ENCODE peak calls at places on chromosomes 13 and 19, in six cellular contexts. I is IMR-90, H is mesendoderm, Y is H1, T is mesenchymal stem cell, Q is trophoblast cell. U is an unnamed sample.

GRCh38 chr19:30718728-30719127 is 346.5 kb downstream of the ZNF536 start:
- DNase-seq in I (no peak), H (no peak), Y (no peak), T (no peak), Q (no peak), U (no peak)

GRCh38 chr13:20969182-20969581 is 66.6 kb upstream of the XPO4 start:
- DNase-seq in I (peak), H (no peak), Y (no peak), T (peak), Q (no peak), U (no peak)

GRCh38 chr13:60047943-60048342 is 115.8 kb downstream of the DIAPH3 start:
- DNase-seq in I (peak), H (peak), Y (no peak), T (no peak), Q (no peak), U (no peak)

GRCh38 chr13:41707192-41707858 is 250.0 kb downstream of the RGCC start:
- DNase-seq in I (no peak), H (no peak), Y (no peak), T (no peak), Q (no peak), U (no peak)

GRCh38 chr19:51138549-51138979 is 3.5 kb upstream of the SIGLEC7 start:
- DNase-seq in I (no peak), H (no peak), Y (no peak), T (no peak), Q (no peak), U (no peak)

GRCh38 chr19:17680235-17680722 is 7.9 kb downstream of the UNC13A start:
- DNase-seq in I (peak), H (peak), Y (no peak), T (peak), Q (peak), U (no peak)

GRCh38 chr19:8212916-8213315 is 3.7 kb downstream of the CERS4 start:
- DNase-seq in I (no peak), H (no peak), Y (no peak), T (no peak), Q (no peak), U (no peak)

GRCh38 chr13:102642475-102642874 is 45.7 kb downstream of the TPP2 start:
- DNase-seq in I (no peak), H (no peak), Y (no peak), T (no peak), Q (no peak), U (no peak)

GRCh38 chr13:65913173-65913572 is 1317.0 kb downstream of the PCDH9 start:
- DNase-seq in I (peak), H (no peak), Y (no peak), T (peak), Q (no peak), U (no peak)

GRCh38 chr19:29781582-29782580 is 29.9 kb upstream of the CCNE1 start:
- DNase-seq in I (no peak), H (no peak), Y (no peak), T (no peak), Q (no peak), U (no peak)

GRCh38 chr13:60627071-60627686 is 230.2 kb downstream of the TDRD3 start:
- DNase-seq in I (peak), H (peak), Y (peak), T (peak), Q (no peak), U (peak)

GRCh38 chr19:33811246-33811645 is 14.6 kb downstream of the KCTD15 start:
- DNase-seq in I (no peak), H (no peak), Y (no peak), T (no peak), Q (no peak), U (no peak)

GRCh38 chr19:20238025-20238623 is 71.1 kb downstream of the ZNF486 start:
- DNase-seq in I (peak), H (peak), Y (peak), T (peak), Q (peak), U (peak)
- H2BK5ac ChIP-seq in I (no peak), H (peak), Y (peak), T (no peak), Q (peak), U (peak)

DNA sequence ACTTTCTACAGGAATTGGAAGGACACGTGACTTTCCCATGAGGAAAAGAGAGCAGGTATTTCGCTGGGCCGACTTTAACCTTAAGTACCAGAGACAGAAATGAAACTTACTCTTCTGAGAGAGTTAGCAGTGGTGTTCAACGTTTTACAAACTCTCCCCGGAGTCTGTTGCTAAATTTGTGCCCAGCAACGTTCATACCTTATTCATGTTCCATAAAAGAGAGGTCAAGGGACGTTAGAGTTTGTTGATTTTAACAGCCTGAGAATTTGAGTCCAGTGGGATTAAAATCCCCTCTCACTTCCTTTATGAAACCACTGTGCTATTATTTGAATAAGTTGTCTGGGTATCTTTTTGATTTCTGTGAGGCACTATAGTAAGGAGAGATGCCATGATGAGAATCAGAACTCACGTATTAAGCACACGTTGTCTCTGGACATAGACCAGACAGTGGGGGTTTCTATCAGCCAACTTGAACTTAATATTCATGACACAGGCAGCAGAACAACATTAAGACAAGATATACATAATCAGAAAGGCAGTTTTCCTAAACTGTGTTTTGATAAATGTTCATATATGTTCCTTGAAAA is 33.4 kb downstream of the SPRY2 start:
- DNase-seq in I (no peak), H (no peak), Y (no peak), T (no peak), Q (no peak), U (no peak)
- H3K4me3 ChIP-seq in I (no peak), H (no peak), Y (no peak), T (no peak), Q (no peak), U (no peak)

GRCh38 chr19:55623130-55623868 is 1.1 kb downstream of the ZNF784 start:
- DNase-seq in I (no peak), H (no peak), Y (no peak), T (no peak), Q (no peak), U (no peak)

GRCh38 chr19:55622242-55622969 is 2.0 kb downstream of the ZNF784 start:
- DNase-seq in I (no peak), H (no peak), Y (no peak), T (no peak), Q (no peak), U (no peak)

GRCh38 chr19:55624109-55625003 is at the start of gene ZNF784:
- DNase-seq in I (peak), H (peak), Y (peak), T (peak), Q (peak), U (peak)

GRCh38 chr19:55626350-55626749 is 2.0 kb upstream of the ZNF784 start:
- DNase-seq in I (no peak), H (no peak), Y (no peak), T (no peak), Q (no peak), U (no peak)

DNA sequence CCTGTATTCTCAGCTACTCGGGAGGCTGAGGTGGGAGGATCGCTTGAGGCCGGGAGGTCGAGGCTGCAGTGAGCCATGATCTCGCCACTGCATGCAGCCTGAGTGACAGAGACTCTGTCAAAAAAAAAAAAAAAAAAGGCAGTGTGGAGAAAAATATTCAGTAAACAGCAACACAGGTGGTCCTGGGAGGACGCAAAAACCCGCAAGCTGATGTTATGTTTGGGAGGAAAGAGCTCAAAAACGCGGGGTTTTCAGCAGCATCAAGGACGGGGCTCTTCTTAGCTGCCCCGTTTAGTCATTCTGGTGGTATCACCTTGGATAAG is 599 bp upstream of the ZNF784 start:
- DNase-seq in I (no peak), H (no peak), Y (no peak), T (no peak), Q (no peak), U (no peak)
- H3K4me2 ChIP-seq in I (peak), H (peak), Y (peak), T (peak), Q (peak), U (peak)

GRCh38 chr19:45406165-45406956 is at the start of gene POLR1G:
- DNase-seq in I (peak), H (peak), Y (peak), T (peak), Q (peak), U (peak)
- H2BK5ac ChIP-seq in I (peak), H (peak), Y (peak), T (peak), Q (peak), U (peak)

GRCh38 chr19:1470864-1471513 is 8.0 kb downstream of the C19orf25 start:
- DNase-seq in I (no peak), H (peak), Y (peak), T (no peak), Q (no peak), U (peak)

GRCh38 chr19:1472227-1473055 is 6.6 kb downstream of the C19orf25 start:
- DNase-seq in I (no peak), H (no peak), Y (no peak), T (no peak), Q (no peak), U (no peak)

GRCh38 chr19:1473056-1473400 is 6.0 kb downstream of the C19orf25 start:
- DNase-seq in I (no peak), H (no peak), Y (no peak), T (no peak), Q (no peak), U (no peak)

GRCh38 chr19:1469936-1470863 is 8.8 kb downstream of the C19orf25 start:
- DNase-seq in I (no peak), H (peak), Y (peak), T (no peak), Q (no peak), U (peak)

DNA sequence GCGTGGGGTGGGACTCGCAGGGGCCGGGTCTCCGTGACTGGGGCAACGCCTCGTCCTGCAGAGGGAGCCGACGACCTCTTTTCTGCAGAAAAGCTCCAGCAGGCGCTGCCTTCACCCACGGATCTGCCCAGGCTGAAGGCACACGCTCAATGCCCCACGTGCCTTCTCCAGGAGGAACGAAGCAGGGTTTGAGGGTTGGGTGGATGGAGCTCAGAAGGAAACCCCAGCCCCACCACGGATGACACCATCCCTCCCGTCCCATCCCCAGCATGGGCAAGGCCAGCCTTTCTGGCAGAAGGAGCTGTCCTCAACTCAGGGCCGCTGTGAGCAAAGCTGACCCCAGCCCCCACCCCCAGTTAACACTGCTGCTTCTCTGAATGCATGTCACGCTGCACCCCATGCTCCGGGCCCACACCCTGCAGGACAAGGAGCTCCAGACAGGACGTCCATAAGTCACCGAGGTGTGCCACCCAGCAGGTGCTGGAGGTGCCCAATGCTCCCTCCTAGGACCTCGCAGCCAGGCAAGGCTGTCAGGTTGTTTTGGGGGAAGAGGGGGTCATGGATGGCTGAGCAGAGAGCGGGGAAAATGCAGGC is 7.4 kb downstream of the C19orf25 start:
- DNase-seq in I (no peak), H (no peak), Y (no peak), T (no peak), Q (no peak), U (no peak)
- H3K4me3 ChIP-seq in I (no peak), H (no peak), Y (no peak), T (no peak), Q (no peak), U (no peak)

GRCh38 chr19:4878491-4878968 is 11.1 kb upstream of the PLIN3 start:
- DNase-seq in I (no peak), H (no peak), Y (peak), T (no peak), Q (no peak), U (no peak)
- H3K4me2 ChIP-seq in I (no peak), H (no peak), Y (peak), T (peak), Q (no peak), U (no peak)